ENCODE peak calls at places on chromosomes 11 and 22, in ten cellular contexts. S, L, Y, D, Z, N, V, R, X and U are unnamed samples.

GRCh38 chr11:68146010-68146540 is 24.9 kb upstream of the CHKA start:
- DNase-seq in D (no peak), N (no peak), S (no peak), X (peak; percentile 96), Z (peak; percentile 71), R (peak; percentile 93), V (peak; percentile 97), Y (no peak), L (no peak), U (peak; percentile 32)

GRCh38 chr11:44469412-44469811 is 96.1 kb upstream of the CD82 start:
- DNase-seq in X (no peak), S (no peak), V (no peak), R (no peak), L (no peak), Y (no peak), N (no peak), Z (no peak), D (no peak), U (no peak)

GRCh38 chr22:18078329-18079041 is 695 bp downstream of the PEX26 start:
- DNase-seq in R (no peak), L (peak; percentile 32), Z (peak; percentile 36), X (peak; percentile 69), D (peak; percentile 42), V (peak; percentile 79), S (peak; percentile 62), N (peak; percentile 70), Y (no peak), U (no peak)

GRCh38 chr22:21972293-21972779 is 10.3 kb downstream of the TOP3B start:
- DNase-seq in X (peak; percentile 65), Z (peak; percentile 47), N (peak; percentile 43), R (peak; percentile 52), L (peak; percentile 56), D (peak; percentile 38), S (peak; percentile 86), Y (peak; percentile 89), V (peak; percentile 13), U (no peak)

GRCh38 chr22:16953206-16954059 is 54.6 kb downstream of the GAB4 start:
- DNase-seq in V (no peak), N (no peak), S (no peak), R (no peak), D (no peak), Y (no peak), L (no peak), X (no peak), Z (no peak), U (no peak)

GRCh38 chr11:93054881-93055280 is 85.4 kb downstream of the MTNR1B start:
- DNase-seq in L (no peak), N (no peak), Z (no peak), V (no peak), D (peak; percentile 26), R (no peak), X (peak; percentile 6), S (no peak), Y (no peak), U (peak; percentile 65)

GRCh38 chr11:75597636-75598035 is 35.6 kb downstream of the SERPINH1 start:
- DNase-seq in D (no peak), R (no peak), X (peak; percentile 29), Z (no peak), N (peak; percentile 18), L (no peak), Y (peak; percentile 43), S (peak; percentile 79), V (peak; percentile 38), U (peak; percentile 4)

GRCh38 chr11:10042699-10043098 is 251.3 kb downstream of the SBF2 start:
- DNase-seq in V (no peak), S (no peak), Z (no peak), D (no peak), R (no peak), Y (no peak), L (no peak), X (no peak), N (no peak), U (no peak)

GRCh38 chr11:86688398-86689179 is 16.2 kb upstream of the ME3 start:
- DNase-seq in R (no peak), N (no peak), X (no peak), Y (no peak), S (no peak), V (no peak), D (peak; percentile 11), L (no peak), Z (no peak), U (no peak)